ENCODE peak calls at places on chromosomes 12 and 14, in five cellular contexts. Z is endodermal cell, M is epithelial cell of esophagus, P is ovary, S is B cell. G is an unnamed sample.

GRCh38 chr12:57110189-57111045 is 745 bp downstream of the STAT6 start:
- DNase-seq in P (peak; percentile 78), M (peak; percentile 44), S (peak; percentile 81), Z (peak; percentile 97), G (no peak)

GRCh38 chr12:80958162-80958561 is 20.4 kb upstream of the LIN7A start:
- DNase-seq in M (no peak), P (no peak), Z (no peak), S (no peak), G (no peak)

GRCh38 chr12:48119834-48120195 is 651 bp downstream of the PFKM start:
- DNase-seq in M (no peak), P (no peak), S (no peak), Z (no peak), G (no peak)

GRCh38 chr12:90621927-90622326 is 333.0 kb downstream of the CCER1 start:
- DNase-seq in Z (no peak), P (no peak), S (no peak), M (peak; percentile 66), G (no peak)

GRCh38 chr14:37047996-37048395 is 124.4 kb downstream of the SLC25A21 start:
- DNase-seq in P (no peak), S (no peak), Z (no peak), M (no peak), G (no peak)

GRCh38 chr12:11661491-11662085 is 12.1 kb downstream of the ETV6 start:
- DNase-seq in S (no peak), M (peak; percentile 56), P (no peak), Z (peak; percentile 68), G (no peak)

GRCh38 chr12:83461326-83461985 is 774.8 kb downstream of the TMTC2 start:
- DNase-seq in S (no peak), M (peak; percentile 17), Z (no peak), P (no peak), G (no peak)

GRCh38 chr14:93245764-93246420 is 38.8 kb downstream of the UBR7 start:
- DNase-seq in S (no peak), M (no peak), P (no peak), Z (no peak), G (no peak)

GRCh38 chr12:48995061-48995879 is 3.9 kb downstream of the DDN start:
- DNase-seq in P (peak; percentile 74), S (peak; percentile 85), M (peak; percentile 83), Z (peak; percentile 99), G (peak; percentile 94)

GRCh38 chr12:42145552-42146215 is 1.0 kb upstream of the GXYLT1 start:
- DNase-seq in P (no peak), S (no peak), M (peak; percentile 27), Z (peak; percentile 75), G (no peak)

GRCh38 chr12:114430306-114430705 is 24.4 kb upstream of the TBX5 start:
- DNase-seq in P (no peak), M (no peak), S (no peak), Z (no peak), G (no peak)

GRCh38 chr12:42666671-42667243 is 77.2 kb upstream of the PRICKLE1 start:
- DNase-seq in P (no peak), M (peak; percentile 94), Z (peak; percentile 73), S (no peak), G (no peak)

GRCh38 chr12:28296287-28296686 is 106.0 kb downstream of the CCDC91 start:
- DNase-seq in Z (no peak), S (no peak), P (no peak), M (no peak), G (no peak)

GRCh38 chr14:105856676-105857222 is 330.4 kb downstream of the TMEM121 start:
- DNase-seq in S (peak; percentile 17), M (no peak), Z (peak; percentile 4), P (peak; percentile 8), G (no peak)

GRCh38 chr12:130611026-130611905 is 104.8 kb downstream of the RIMBP2 start:
- DNase-seq in M (no peak), Z (peak; percentile 38), P (no peak), S (no peak), G (no peak)

GRCh38 chr12:76784600-76785051 is 20.7 kb downstream of the ZDHHC17 start:
- DNase-seq in S (no peak), Z (no peak), M (peak; percentile 27), P (no peak), G (no peak)

GRCh38 chr12:54404061-54405004 is 14.7 kb downstream of the ITGA5 start:
- DNase-seq in Z (peak; percentile 97), M (peak; percentile 67), S (no peak), P (peak; percentile 70), G (no peak)

GRCh38 chr12:132025526-132025925 is 75.8 kb downstream of the EP400 start:
- DNase-seq in M (no peak), S (peak; percentile 10), Z (no peak), P (no peak), G (no peak)

GRCh38 chr12:47267571-47267970 is 187.8 kb upstream of the AMIGO2 start:
- DNase-seq in P (no peak), Z (no peak), S (no peak), M (peak; percentile 98), G (no peak)

GRCh38 chr12:27785882-27786570 is 6.0 kb upstream of the MANSC4 start:
- DNase-seq in M (peak; percentile 90), S (no peak), P (no peak), Z (no peak), G (no peak)

GRCh38 chr14:29671034-29671433 is 256.6 kb downstream of the PRKD1 start:
- DNase-seq in M (no peak), P (no peak), S (no peak), Z (no peak), G (no peak)

GRCh38 chr12:29844667-29845066 is 60.9 kb upstream of the TMTC1 start:
- DNase-seq in M (peak; percentile 41), S (no peak), Z (no peak), P (no peak), G (no peak)

GRCh38 chr12:22396253-22396652 is 61.7 kb upstream of the ST8SIA1 start:
- DNase-seq in S (no peak), M (no peak), Z (no peak), P (no peak), G (no peak)

GRCh38 chr14:22520235-22520634 is 68.8 kb downstream of the DAD1 start:
- DNase-seq in S (no peak), M (peak; percentile 52), P (no peak), Z (no peak), G (no peak)

GRCh38 chr12:100927825-100928224 is 133.2 kb downstream of the ANO4 start:
- DNase-seq in S (no peak), Z (no peak), P (no peak), M (peak; percentile 89), G (no peak)

GRCh38 chr12:124302241-124302806 is 7.4 kb downstream of the RFLNA start:
- DNase-seq in S (no peak), M (no peak), P (no peak), Z (no peak), G (no peak)

GRCh38 chr14:61344437-61345143 is 23.2 kb downstream of the PRKCH start:
- DNase-seq in P (no peak), M (no peak), S (no peak), Z (no peak), G (no peak)
- TF ChIP-seq CTCF in P (no peak), M (no peak), S (no peak), Z (no peak), G (no peak)

DNA sequence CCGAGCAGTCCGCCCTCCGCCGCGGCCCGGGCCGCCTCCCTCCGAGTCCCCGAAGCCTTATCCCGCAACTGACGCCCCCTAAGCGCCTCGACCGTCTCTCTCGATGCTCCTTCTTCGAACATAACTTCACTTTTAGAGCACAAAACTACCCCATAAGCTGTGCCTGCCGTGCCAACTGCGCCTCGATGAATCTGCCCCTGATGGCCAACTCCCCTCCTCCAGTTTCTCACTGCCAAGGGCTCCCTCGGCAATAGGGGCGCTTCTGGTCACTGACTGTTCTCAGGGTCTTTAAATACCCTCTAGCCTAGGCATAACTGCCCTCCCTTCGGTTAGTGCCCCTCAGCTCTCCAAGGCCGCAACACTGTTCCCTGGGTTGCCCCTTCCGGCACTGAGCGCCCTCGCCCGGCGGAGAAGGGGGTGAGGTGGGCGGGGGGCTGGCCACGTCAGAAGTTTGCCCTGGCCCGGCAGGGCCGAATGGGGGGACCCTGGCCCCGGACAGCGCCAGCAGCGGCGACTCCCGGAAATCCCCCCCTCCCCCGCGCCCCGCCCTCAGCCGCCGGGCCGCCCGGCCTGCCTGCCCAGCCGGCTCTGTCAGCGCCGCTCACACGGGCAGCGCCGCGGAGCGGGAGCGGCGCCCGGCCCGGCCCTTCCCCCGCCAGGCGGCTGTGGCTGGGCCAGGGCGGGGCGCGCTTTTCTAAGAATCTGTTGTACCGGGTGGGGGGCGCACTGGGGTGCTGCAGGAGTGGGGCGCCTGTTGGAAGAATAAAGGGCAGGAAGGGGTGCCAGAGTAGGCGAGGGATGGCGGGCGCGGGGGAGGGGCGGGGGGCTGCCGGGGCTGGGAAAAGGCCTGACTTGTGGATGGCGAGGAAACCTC is 10.6 kb downstream of the RARG start:
- DNase-seq in S (peak; percentile 88), Z (peak; percentile 96), M (peak; percentile 73), P (peak; percentile 75), G (peak; percentile 90)
- TF ChIP-seq CTCF in S (peak; percentile 19), Z (peak; percentile 53), M (peak; percentile 11), P (no peak), G (peak; percentile 36)

DNA sequence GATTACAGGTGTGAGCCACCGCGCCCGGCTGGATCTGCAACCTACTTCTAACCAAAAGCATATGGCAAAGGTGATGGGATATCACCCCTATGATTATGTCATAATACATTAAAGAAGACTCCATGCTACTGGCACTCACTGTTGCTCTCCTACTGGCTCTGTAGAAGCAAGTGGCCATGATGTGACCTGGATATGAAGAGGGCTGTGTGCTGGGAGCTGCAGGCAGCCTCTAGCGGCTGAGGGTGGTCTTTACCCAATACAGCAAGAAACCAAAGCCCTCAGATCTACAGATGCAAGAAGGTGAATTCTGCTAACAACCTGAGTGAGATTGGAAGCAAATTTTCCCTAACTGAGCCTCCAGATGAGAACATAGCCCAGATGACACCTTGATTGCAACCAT is 34.2 kb upstream of the TRIM9 start:
- DNase-seq in M (no peak), Z (peak; percentile 55), P (no peak), S (no peak), G (no peak)
- TF ChIP-seq CTCF in M (no peak), Z (peak; percentile 56), P (no peak), S (no peak), G (no peak)

GRCh38 chr14:61923348-61923747 is 161.1 kb downstream of the SNAPC1 start:
- DNase-seq in P (no peak), S (no peak), Z (no peak), M (peak; percentile 21), G (no peak)
- TF ChIP-seq CTCF in P (no peak), S (no peak), Z (peak; percentile 51), M (peak; percentile 53), G (peak; percentile 51)

GRCh38 chr14:83988274-83988673 is 1541.7 kb upstream of the FLRT2 start:
- DNase-seq in S (no peak), P (no peak), Z (no peak), M (no peak), G (no peak)
- TF ChIP-seq CTCF in S (no peak), P (no peak), Z (no peak), M (peak; percentile 3), G (no peak)

GRCh38 chr12:111488271-111488670 is 82.5 kb downstream of the SH2B3 start:
- DNase-seq in S (no peak), M (no peak), P (peak; percentile 75), Z (no peak), G (no peak)

GRCh38 chr12:111482464-111482863 is 76.7 kb downstream of the SH2B3 start:
- DNase-seq in Z (no peak), M (no peak), P (no peak), S (no peak), G (no peak)
- TF ChIP-seq CTCF in Z (peak; percentile 62), M (peak; percentile 14), P (no peak), S (peak; percentile 35), G (peak; percentile 37)